ENCODE peak calls at places on chromosomes 13 and 19, in nine cellular contexts. H is heart left ventricle, C is activated B cell treated with CpG ODN at 0.5 μM for 24 hours, F is left cardiac atrium, G is psoas muscle, S is GOT3, O is foreskin fibroblast, B is mammary epithelial cell, D is GM03348. Q is an unnamed sample.

GRCh38 chr13:75836441-75836840 is 200.3 kb downstream of the LMO7 start:
- DNase-seq in H (no peak), C (no peak), F (no peak), G (no peak), S (no peak), O (no peak), B (no peak), D (no peak), Q (peak)

GRCh38 chr19:55321466-55321865 is 3.7 kb downstream of the TMEM150B start:
- DNase-seq in H (no peak), C (no peak), F (no peak), G (no peak), S (no peak), O (no peak), B (no peak), D (no peak), Q (no peak)

GRCh38 chr19:27794444-27795042 is 1418.4 kb downstream of the UQCRFS1 start:
- DNase-seq in H (no peak), C (no peak), F (peak), G (no peak), S (no peak), O (peak), B (peak), D (peak), Q (no peak)

GRCh38 chr13:76600086-76600485 is 286.1 kb downstream of the KCTD12 start:
- DNase-seq in H (no peak), C (no peak), F (no peak), G (no peak), S (no peak), O (peak), B (no peak), D (no peak), Q (no peak)

GRCh38 chr13:43924549-43925245 is 45.0 kb downstream of the LACC1 start:
- DNase-seq in H (no peak), C (no peak), F (no peak), G (no peak), S (no peak), O (no peak), B (no peak), D (no peak), Q (no peak)

GRCh38 chr13:32116210-32116609 is 84.6 kb downstream of the FRY start:
- DNase-seq in H (no peak), C (no peak), F (no peak), G (no peak), S (no peak), O (no peak), B (no peak), D (no peak), Q (no peak)

GRCh38 chr13:108733141-108733540 is 103.7 kb downstream of the MYO16 start:
- DNase-seq in H (no peak), C (no peak), F (no peak), G (no peak), S (no peak), O (no peak), B (no peak), D (no peak), Q (no peak)

GRCh38 chr19:40990972-40991381 is at the start of gene CYP2B6:
- DNase-seq in H (no peak), C (no peak), F (no peak), G (no peak), S (no peak), O (no peak), B (no peak), D (no peak), Q (no peak)

GRCh38 chr19:55553217-55554182 is 8.2 kb upstream of the SBK3 start:
- DNase-seq in H (no peak), C (no peak), F (no peak), G (no peak), S (no peak), O (peak), B (peak), D (no peak), Q (no peak)

GRCh38 chr13:38103851-38104250 is 234.3 kb upstream of the TRPC4 start:
- DNase-seq in H (no peak), C (no peak), F (no peak), G (no peak), S (no peak), O (no peak), B (no peak), D (no peak), Q (no peak)

GRCh38 chr19:10557603-10558197 is 8.1 kb downstream of the KRI1 start:
- DNase-seq in H (no peak), C (no peak), F (no peak), G (peak), S (no peak), O (no peak), B (no peak), D (no peak), Q (no peak)

GRCh38 chr19:42250666-42251531 is 4.0 kb downstream of the ERF start:
- DNase-seq in H (no peak), C (no peak), F (peak), G (no peak), S (no peak), O (peak), B (no peak), D (peak), Q (no peak)

GRCh38 chr19:49672131-49672919 is 4.7 kb upstream of the PRMT1 start:
- DNase-seq in H (peak), C (peak), F (peak), G (peak), S (no peak), O (peak), B (peak), D (peak), Q (peak)

GRCh38 chr19:24159707-24160106 is 72.7 kb downstream of the ZNF254 start:
- DNase-seq in H (no peak), C (no peak), F (no peak), G (no peak), S (no peak), O (peak), B (peak), D (no peak), Q (no peak)

GRCh38 chr19:3224346-3225325 is at the start of gene CELF5:
- DNase-seq in H (no peak), C (peak), F (peak), G (no peak), S (no peak), O (peak), B (no peak), D (peak), Q (no peak)

Q was measured in lung.